ENCODE peak calls at places on chromosomes 6 and 20, in four cellular contexts. One of them, this sample, is unnamed.

GRCh38 chr6:24855389-24856245 is 56.9 kb upstream of the ARMH2 start:
- DNase-seq in GM12878: peak; percentile 58
- DNase-seq in K562: peak; percentile 81
- DNase-seq in GM12891: peak; percentile 33
- DNase-seq in this sample: peak; percentile 50

GRCh38 chr20:23361108-23361650 is 803 bp upstream of the GZF1 start:
- DNase-seq in GM12878: no peak
- DNase-seq in GM12891: no peak
- DNase-seq in K562: no peak
- DNase-seq in this sample: peak; percentile 26

GRCh38 chr20:63519765-63520593 is 586 bp upstream of the PPDPF start:
- DNase-seq in GM12878: no peak
- DNase-seq in K562: peak; percentile 73
- DNase-seq in GM12891: no peak
- DNase-seq in this sample: no peak

GRCh38 chr6:1039746-1040145 is 272.2 kb upstream of the FOXQ1 start:
- DNase-seq in GM12878: no peak
- DNase-seq in GM12891: no peak
- DNase-seq in K562: no peak
- DNase-seq in this sample: no peak

GRCh38 chr20:41133709-41134361 is 3.5 kb upstream of the PLCG1 start:
- DNase-seq in GM12878: peak; percentile 94
- DNase-seq in GM12891: peak; percentile 55
- DNase-seq in K562: peak; percentile 76
- DNase-seq in this sample: no peak

GRCh38 chr6:35776364-35777215 is at the start of gene CLPSL2:
- DNase-seq in K562: peak; percentile 56
- DNase-seq in GM12891: no peak
- DNase-seq in GM12878: no peak
- DNase-seq in this sample: no peak

GRCh38 chr20:18267815-18268214 is 20.5 kb upstream of the ZNF133 start:
- DNase-seq in GM12878: no peak
- DNase-seq in K562: no peak
- DNase-seq in GM12891: no peak
- DNase-seq in this sample: no peak

GRCh38 chr20:50588034-50588736 is 78.0 kb downstream of the PTPN1 start:
- DNase-seq in K562: peak; percentile 85
- DNase-seq in GM12891: peak; percentile 76
- DNase-seq in GM12878: no peak
- DNase-seq in this sample: peak; percentile 67

GRCh38 chr6:103783344-103783743 is 1076.4 kb downstream of the HACE1 start:
- DNase-seq in GM12891: no peak
- DNase-seq in GM12878: no peak
- DNase-seq in K562: no peak
- DNase-seq in this sample: no peak

GRCh38 chr20:54044156-54044555 is 26.2 kb downstream of the BCAS1 start:
- DNase-seq in K562: no peak
- DNase-seq in GM12878: no peak
- DNase-seq in GM12891: no peak
- DNase-seq in this sample: peak; percentile 49

GRCh38 chr6:165618241-165618640 is 44.8 kb downstream of the PDE10A start:
- DNase-seq in K562: no peak
- DNase-seq in GM12878: no peak
- DNase-seq in GM12891: no peak
- DNase-seq in this sample: no peak

GRCh38 chr6:96862560-96862959 is 25.3 kb upstream of the GPR63 start:
- DNase-seq in K562: no peak
- DNase-seq in GM12891: no peak
- DNase-seq in GM12878: peak; percentile 7
- DNase-seq in this sample: no peak

GRCh38 chr6:41634657-41635056 is 3.6 kb upstream of the MDFI start:
- DNase-seq in K562: no peak
- DNase-seq in GM12891: no peak
- DNase-seq in GM12878: no peak
- DNase-seq in this sample: no peak

GRCh38 chr20:38199506-38200390 is 34.7 kb upstream of the TGM2 start:
- DNase-seq in K562: no peak
- DNase-seq in GM12891: no peak
- DNase-seq in GM12878: no peak
- DNase-seq in this sample: no peak

GRCh38 chr6:22668717-22669116 is 99.4 kb downstream of the HDGFL1 start:
- DNase-seq in GM12878: no peak
- DNase-seq in GM12891: no peak
- DNase-seq in K562: no peak
- DNase-seq in this sample: no peak

GRCh38 chr6:161226005-161226964 is 47.6 kb downstream of the AGPAT4 start:
- DNase-seq in K562: peak; percentile 93
- DNase-seq in GM12891: no peak
- DNase-seq in GM12878: no peak
- DNase-seq in this sample: no peak

GRCh38 chr20:49668181-49668877 is 45.3 kb downstream of the B4GALT5 start:
- DNase-seq in GM12878: peak; percentile 96
- DNase-seq in K562: peak; percentile 92
- DNase-seq in GM12891: no peak
- DNase-seq in this sample: no peak

GRCh38 chr20:34544109-34544793 is 14.3 kb upstream of the MAP1LC3A start:
- DNase-seq in K562: no peak
- DNase-seq in GM12878: no peak
- DNase-seq in GM12891: no peak
- DNase-seq in this sample: no peak

GRCh38 chr6:16118825-16119224 is 10.1 kb upstream of the MYLIP start:
- DNase-seq in GM12891: no peak
- DNase-seq in K562: no peak
- DNase-seq in GM12878: no peak
- DNase-seq in this sample: no peak

GRCh38 chr6:3421145-3421544 is 35.7 kb downstream of the SLC22A23 start:
- DNase-seq in GM12878: no peak
- DNase-seq in K562: no peak
- DNase-seq in GM12891: no peak
- DNase-seq in this sample: no peak

GRCh38 chr6:3422457-3422816 is 34.4 kb downstream of the SLC22A23 start:
- DNase-seq in K562: no peak
- DNase-seq in GM12891: no peak
- DNase-seq in GM12878: no peak
- DNase-seq in this sample: no peak

GRCh38 chr6:3419624-3420272 is 37.1 kb downstream of the SLC22A23 start:
- DNase-seq in GM12891: no peak
- DNase-seq in GM12878: no peak
- DNase-seq in K562: no peak
- DNase-seq in this sample: no peak

GRCh38 chr6:3423439-3424184 is 33.2 kb downstream of the SLC22A23 start:
- DNase-seq in GM12878: no peak
- DNase-seq in K562: no peak
- DNase-seq in GM12891: no peak
- DNase-seq in this sample: no peak

DNA sequence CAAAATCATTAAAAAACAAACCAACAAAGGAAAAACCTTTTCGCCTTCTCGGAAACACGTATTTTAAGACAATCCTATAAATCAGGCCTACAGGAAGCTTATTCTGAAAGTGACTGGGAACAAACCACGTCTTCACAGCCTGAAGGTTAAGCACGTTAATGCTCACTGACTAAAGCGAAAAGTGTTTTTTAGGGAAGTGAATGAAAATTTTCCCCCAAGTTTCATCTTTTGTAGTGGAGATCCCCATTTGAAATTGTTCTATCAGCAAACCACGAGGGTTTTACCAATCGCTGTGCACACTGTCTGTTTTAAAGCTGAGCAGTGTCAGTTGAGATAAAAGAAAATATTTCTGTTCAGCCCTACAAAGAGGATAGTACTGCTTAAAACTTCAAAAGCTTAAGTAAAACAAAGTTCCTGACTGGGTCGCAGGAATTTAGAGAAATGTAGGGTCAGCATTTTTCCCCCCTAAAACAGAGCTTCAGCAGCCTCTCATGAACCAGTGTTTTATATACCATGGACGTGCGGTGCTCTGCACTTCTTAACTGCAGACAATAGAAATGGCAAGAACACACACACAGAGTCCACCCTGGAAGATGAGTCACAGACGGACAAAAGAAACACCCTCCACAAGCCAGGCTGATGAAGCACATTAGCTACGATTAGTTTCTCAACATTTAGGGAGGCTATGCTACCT is 34.9 kb downstream of the SLC22A23 start:
- DNase-seq in GM12878: peak; percentile 21
- DNase-seq in GM12891: no peak
- DNase-seq in K562: peak; percentile 33
- DNase-seq in this sample: no peak
- TF ChIP-seq SPI1 in GM12878: peak; percentile 82
- TF ChIP-seq SPI1 in GM12891: peak; percentile 78
- TF ChIP-seq SPI1 in K562: peak; percentile 68
- TF ChIP-seq SPI1 in this sample: no peak

GRCh38 chr20:1341561-1342265 is 12.8 kb upstream of the SDCBP2 start:
- DNase-seq in GM12878: no peak
- DNase-seq in K562: no peak
- DNase-seq in GM12891: no peak
- DNase-seq in this sample: no peak
- TF ChIP-seq POLR2AphosphoS5 in GM12878: no peak
- TF ChIP-seq POLR2AphosphoS5 in K562: no peak
- TF ChIP-seq POLR2AphosphoS5 in GM12891: no peak
- TF ChIP-seq POLR2AphosphoS5 in this sample: no peak

GRCh38 chr20:58647814-58648501 is 3.1 kb upstream of the STX16 start:
- DNase-seq in GM12878: no peak
- DNase-seq in GM12891: no peak
- DNase-seq in K562: no peak
- DNase-seq in this sample: no peak

GRCh38 chr20:58649288-58650180 is 1.5 kb upstream of the STX16 start:
- DNase-seq in GM12891: no peak
- DNase-seq in GM12878: no peak
- DNase-seq in K562: no peak
- DNase-seq in this sample: no peak

GRCh38 chr20:58645277-58645968 is 5.7 kb upstream of the STX16 start:
- DNase-seq in K562: no peak
- DNase-seq in GM12891: no peak
- DNase-seq in GM12878: no peak
- DNase-seq in this sample: no peak

GRCh38 chr20:58647162-58647813 is 3.8 kb upstream of the STX16 start:
- DNase-seq in GM12878: no peak
- DNase-seq in K562: peak; percentile 27
- DNase-seq in GM12891: no peak
- DNase-seq in this sample: no peak

DNA sequence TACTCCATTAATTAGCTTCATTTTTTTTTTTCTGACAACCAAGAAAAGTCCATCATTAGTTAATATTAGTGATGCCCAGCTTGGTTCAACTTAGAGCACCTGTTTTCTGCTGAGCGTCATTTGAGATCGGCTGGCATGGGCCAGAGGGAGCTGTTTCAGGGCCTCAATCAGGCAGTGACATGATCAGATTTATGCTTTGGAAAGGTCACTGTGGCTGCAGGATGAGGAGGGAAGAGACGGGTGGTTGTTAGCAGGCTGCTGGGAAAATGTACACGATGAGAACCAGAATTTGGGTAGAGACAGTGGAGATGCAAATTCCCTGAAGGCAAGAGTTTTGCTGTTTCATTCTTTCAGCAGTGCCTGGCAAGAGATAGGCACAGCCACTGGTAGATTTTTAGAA is 4.4 kb upstream of the STX16 start:
- DNase-seq in GM12878: no peak
- DNase-seq in K562: no peak
- DNase-seq in GM12891: no peak
- DNase-seq in this sample: no peak
- TF ChIP-seq SPI1 in GM12878: no peak
- TF ChIP-seq SPI1 in K562: no peak
- TF ChIP-seq SPI1 in GM12891: no peak
- TF ChIP-seq SPI1 in this sample: no peak

DNA sequence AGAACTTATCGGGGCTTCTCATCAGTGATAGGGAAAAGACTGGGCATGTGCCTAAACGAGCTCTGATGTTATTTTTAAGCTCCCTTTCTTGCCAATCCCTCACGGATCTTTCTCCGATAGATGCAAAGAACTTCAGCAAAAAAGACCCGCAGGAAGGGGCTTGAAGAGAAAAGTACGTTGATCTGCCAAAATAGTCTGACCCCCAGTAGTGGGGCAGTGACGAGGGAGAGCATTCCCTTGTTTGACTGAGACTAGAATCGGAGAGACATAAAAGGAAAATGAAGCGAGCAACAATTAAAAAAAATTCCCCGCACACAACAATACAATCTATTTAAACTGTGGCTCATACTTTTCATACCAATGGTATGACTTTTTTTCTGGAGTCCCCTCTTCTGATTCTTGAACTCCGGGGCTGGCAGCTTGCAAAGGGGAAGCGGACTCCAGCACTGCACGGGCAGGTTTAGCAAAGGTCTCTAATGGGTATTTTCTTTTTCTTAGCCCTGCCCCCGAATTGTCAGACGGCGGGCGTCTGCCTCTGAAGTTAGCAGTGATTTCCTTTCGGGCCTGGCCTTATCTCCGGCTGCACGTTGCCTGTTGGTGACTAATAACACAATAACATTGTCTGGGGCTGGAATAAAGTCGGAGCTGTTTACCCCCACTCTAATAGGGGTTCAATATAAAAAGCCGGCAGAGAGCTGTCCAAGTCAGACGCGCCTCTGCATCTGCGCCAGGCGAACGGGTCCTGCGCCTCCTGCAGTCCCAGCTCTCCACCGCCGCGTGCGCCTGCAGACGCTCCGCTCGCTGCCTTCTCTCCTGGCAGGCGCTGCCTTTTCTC is at the start of gene EDN1:
- DNase-seq in GM12891: peak; percentile 49
- DNase-seq in K562: peak; percentile 33
- DNase-seq in GM12878: peak; percentile 51
- DNase-seq in this sample: peak; percentile 78
- TF ChIP-seq POLR2AphosphoS5 in GM12891: no peak
- TF ChIP-seq POLR2AphosphoS5 in K562: no peak
- TF ChIP-seq POLR2AphosphoS5 in GM12878: peak; percentile 51
- TF ChIP-seq POLR2AphosphoS5 in this sample: no peak

GRCh38 chr6:126333729-126334128 is 6.2 kb upstream of the CENPW start:
- DNase-seq in K562: no peak
- DNase-seq in GM12891: no peak
- DNase-seq in GM12878: no peak
- DNase-seq in this sample: no peak

GRCh38 chr6:126341126-126341525 is 1.2 kb downstream of the CENPW start:
- DNase-seq in K562: no peak
- DNase-seq in GM12878: no peak
- DNase-seq in GM12891: no peak
- DNase-seq in this sample: no peak

GRCh38 chr6:126339796-126340750 is at the start of gene CENPW:
- DNase-seq in GM12891: peak; percentile 50
- DNase-seq in GM12878: peak; percentile 48
- DNase-seq in K562: peak; percentile 97
- DNase-seq in this sample: peak; percentile 52

GRCh38 chr6:126335210-126335609 is 4.7 kb upstream of the CENPW start:
- DNase-seq in GM12878: no peak
- DNase-seq in GM12891: no peak
- DNase-seq in K562: no peak
- DNase-seq in this sample: no peak

GRCh38 chr6:126337323-126337722 is 2.6 kb upstream of the CENPW start:
- DNase-seq in GM12891: no peak
- DNase-seq in K562: no peak
- DNase-seq in GM12878: no peak
- DNase-seq in this sample: peak; percentile 82
- TF ChIP-seq SPI1 in GM12891: no peak
- TF ChIP-seq SPI1 in K562: no peak
- TF ChIP-seq SPI1 in GM12878: no peak
- TF ChIP-seq SPI1 in this sample: no peak

This sample was measured in HL-60.